ENCODE peak calls at places on chromosomes 7 and 10, in nine cellular contexts. C is ovary, N is Peyer's patch, T is iris pigment epithelial cell, F is pulmonary artery endothelial cell, O is NCI-H1105, I is T-helper 1 cell, R is DMS79 treated with DMSO at 0.1 percent for 48 hours, G is G401. S is an unnamed sample.

GRCh38 chr7:148084138-148084537 is 506.4 kb upstream of the C7orf33 start:
- DNase-seq in O (peak; percentile 69), I (no peak), C (peak; percentile 67), T (peak; percentile 45), R (peak; percentile 47), G (peak; percentile 83), F (no peak), N (no peak), S (peak; percentile 73)

GRCh38 chr10:20552382-20552781 is 344.7 kb downstream of the NEBL start:
- DNase-seq in R (no peak), O (no peak), I (no peak), T (no peak), F (no peak), C (no peak), G (no peak), N (no peak), S (no peak)

GRCh38 chr7:16345979-16346958 is 75.1 kb downstream of the CRPPA start:
- DNase-seq in C (no peak), T (peak; percentile 88), G (no peak), I (no peak), F (no peak), O (no peak), N (no peak), R (no peak), S (no peak)

GRCh38 chr10:2980116-2980515 is 87.2 kb upstream of the PFKP start:
- DNase-seq in O (no peak), N (no peak), R (no peak), F (no peak), G (no peak), I (no peak), C (no peak), T (peak; percentile 57), S (no peak)

GRCh38 chr7:111982804-111983203 is 223.4 kb downstream of the DOCK4 start:
- DNase-seq in R (no peak), F (no peak), T (peak; percentile 92), N (no peak), G (no peak), I (no peak), C (no peak), O (no peak), S (no peak)

GRCh38 chr7:25976630-25977029 is 175.4 kb upstream of the NFE2L3 start:
- DNase-seq in I (no peak), O (no peak), C (no peak), T (no peak), R (no peak), N (no peak), F (no peak), G (no peak), S (no peak)

GRCh38 chr7:95690367-95690947 is 81.9 kb upstream of the DYNC1I1 start:
- DNase-seq in N (no peak), G (peak; percentile 73), C (no peak), F (peak; percentile 7), O (peak; percentile 27), R (peak; percentile 49), T (peak; percentile 45), I (no peak), S (peak; percentile 51)

GRCh38 chr7:48173983-48174382 is 2.7 kb downstream of the ABCA13 start:
- DNase-seq in O (no peak), F (peak; percentile 43), I (no peak), N (no peak), T (peak; percentile 21), G (no peak), C (no peak), R (no peak), S (no peak)

GRCh38 chr7:133139350-133139749 is 57.5 kb upstream of the CHCHD3 start:
- DNase-seq in N (no peak), O (no peak), F (no peak), T (peak; percentile 64), R (no peak), G (no peak), C (no peak), I (no peak), S (no peak)

GRCh38 chr7:68718059-68718685 is 880.1 kb upstream of the AUTS2 start:
- DNase-seq in T (no peak), C (no peak), N (no peak), F (no peak), G (no peak), O (peak; percentile 19), I (no peak), R (no peak), S (no peak)

GRCh38 chr10:76582536-76582935 is 1055.1 kb downstream of the KCNMA1 start:
- DNase-seq in G (no peak), T (peak; percentile 72), R (no peak), N (no peak), O (no peak), F (no peak), C (no peak), I (no peak), S (no peak)

GRCh38 chr7:100933735-100934134 is 15.6 kb upstream of the MUC3A start:
- DNase-seq in O (no peak), I (no peak), C (no peak), G (no peak), T (no peak), N (no peak), F (no peak), R (no peak), S (no peak)

GRCh38 chr10:77889277-77889903 is 37.2 kb downstream of the DLG5 start:
- DNase-seq in R (no peak), G (no peak), I (no peak), T (no peak), C (no peak), N (peak; percentile 70), F (no peak), O (no peak), S (no peak)

GRCh38 chr7:97405842-97406241 is 288.3 kb downstream of the SDHAF3 start:
- DNase-seq in F (no peak), G (no peak), C (no peak), I (no peak), R (no peak), O (no peak), N (no peak), T (no peak), S (no peak)

GRCh38 chr7:37418381-37418780 is 30.3 kb downstream of the ELMO1 start:
- DNase-seq in C (no peak), G (no peak), I (no peak), F (no peak), R (no peak), O (no peak), N (no peak), T (no peak), S (no peak)

GRCh38 chr7:125423444-125424155 is 494.0 kb upstream of the POT1 start:
- DNase-seq in T (peak; percentile 46), O (no peak), G (no peak), C (no peak), N (no peak), R (no peak), F (no peak), I (no peak), S (no peak)

GRCh38 chr7:77954773-77955562 is 156.4 kb downstream of the PHTF2 start:
- DNase-seq in O (peak; percentile 9), I (no peak), R (peak; percentile 57), F (no peak), T (peak; percentile 63), G (no peak), N (no peak), C (no peak), S (no peak)

GRCh38 chr10:71704816-71705215 is 14.8 kb downstream of the C10orf105 start:
- DNase-seq in O (no peak), R (no peak), C (no peak), G (no peak), T (no peak), I (no peak), F (no peak), N (no peak), S (no peak)

S was measured in COR-L47.